ENCODE peak calls at places on chromosomes 12 and 14, in seven cellular contexts. J, C, Z, H, U, O and G are unnamed samples.

GRCh38 chr12:127125607-127126259 is 1141.2 kb upstream of the TMEM132C start:
- DNase-seq in J (no peak), C (no peak), Z (no peak), H (no peak), U (no peak), O (no peak), G (no peak)

GRCh38 chr12:54996235-54996634 is 11.7 kb upstream of the TESPA1 start:
- DNase-seq in J (no peak), C (no peak), Z (no peak), H (no peak), U (no peak), O (no peak), G (no peak)

GRCh38 chr14:95185452-95186392 is 28.4 kb upstream of the DICER1 start:
- DNase-seq in J (peak; percentile 81), C (peak; percentile 68), Z (peak; percentile 68), H (no peak), U (peak; percentile 68), O (no peak), G (no peak)

GRCh38 chr12:4648099-4648498 is 752 bp downstream of the AKAP3 start:
- DNase-seq in J (no peak), C (no peak), Z (no peak), H (no peak), U (no peak), O (no peak), G (no peak)

GRCh38 chr12:109879332-109880048 is 851 bp downstream of the GLTP start:
- DNase-seq in J (no peak), C (no peak), Z (no peak), H (no peak), U (no peak), O (no peak), G (no peak)

GRCh38 chr12:41514050-41514449 is 325.9 kb downstream of the PDZRN4 start:
- DNase-seq in J (no peak), C (no peak), Z (no peak), H (no peak), U (no peak), O (no peak), G (no peak)

GRCh38 chr14:75090353-75090752 is 20.9 kb downstream of the ZC2HC1C start:
- DNase-seq in J (no peak), C (no peak), Z (no peak), H (no peak), U (no peak), O (no peak), G (no peak)

GRCh38 chr12:42446761-42447160 is 120.8 kb downstream of the PPHLN1 start:
- DNase-seq in J (no peak), C (no peak), Z (no peak), H (no peak), U (no peak), O (no peak), G (no peak)

GRCh38 chr14:79036506-79036905 is 866.3 kb downstream of the NRXN3 start:
- DNase-seq in J (no peak), C (no peak), Z (no peak), H (no peak), U (no peak), O (no peak), G (no peak)

GRCh38 chr14:31854508-31855075 is 222.5 kb upstream of the ARHGAP5 start:
- DNase-seq in J (no peak), C (no peak), Z (no peak), H (no peak), U (no peak), O (no peak), G (no peak)

GRCh38 chr12:100566887-100567637 is 6.4 kb upstream of the GAS2L3 start:
- DNase-seq in J (no peak), C (no peak), Z (no peak), H (no peak), U (peak; percentile 37), O (no peak), G (no peak)

GRCh38 chr14:50620341-50620740 is 47.8 kb downstream of the SAV1 start:
- DNase-seq in J (no peak), C (no peak), Z (no peak), H (no peak), U (no peak), O (no peak), G (no peak)

GRCh38 chr12:124761876-124762275 is 101.8 kb downstream of the SCARB1 start:
- DNase-seq in J (no peak), C (no peak), Z (no peak), H (no peak), U (no peak), O (no peak), G (peak; percentile 54)

GRCh38 chr12:69052613-69053408 is 119.8 kb upstream of the CPM start:
- DNase-seq in J (no peak), C (no peak), Z (no peak), H (peak; percentile 40), U (peak; percentile 40), O (peak; percentile 37), G (peak; percentile 35)

GRCh38 chr12:72549184-72549583 is 277.0 kb downstream of the TRHDE start:
- DNase-seq in J (no peak), C (no peak), Z (no peak), H (no peak), U (no peak), O (no peak), G (no peak)

GRCh38 chr14:89625988-89626806 is 209.2 kb upstream of the FOXN3 start:
- DNase-seq in J (no peak), C (no peak), Z (no peak), H (no peak), U (no peak), O (no peak), G (no peak)

GRCh38 chr12:1398673-1399072 is 195.7 kb downstream of the FBXL14 start:
- DNase-seq in J (no peak), C (no peak), Z (no peak), H (no peak), U (no peak), O (no peak), G (no peak)

GRCh38 chr14:36947362-36947761 is 225.0 kb downstream of the SLC25A21 start:
- DNase-seq in J (no peak), C (no peak), Z (no peak), H (no peak), U (no peak), O (no peak), G (no peak)

GRCh38 chr12:2161478-2161877 is 108.7 kb downstream of the CACNA1C start:
- DNase-seq in J (no peak), C (peak; percentile 85), Z (no peak), H (peak; percentile 67), U (no peak), O (no peak), G (no peak)

GRCh38 chr12:53207042-53207441 is at the start of gene ITGB7:
- DNase-seq in J (peak; percentile 90), C (no peak), Z (no peak), H (no peak), U (no peak), O (no peak), G (no peak)

GRCh38 chr14:65101631-65102440 is 481 bp downstream of the MAX start:
- DNase-seq in J (peak; percentile 93), C (peak; percentile 66), Z (peak; percentile 54), H (no peak), U (peak; percentile 33), O (no peak), G (peak; percentile 86)

GRCh38 chr14:23544511-23545447 is 6.8 kb downstream of the ZFHX2 start:
- DNase-seq in J (peak; percentile 69), C (peak; percentile 83), Z (no peak), H (no peak), U (no peak), O (no peak), G (no peak)

GRCh38 chr12:63863658-63864455 is 19.4 kb downstream of the SRGAP1 start:
- DNase-seq in J (no peak), C (no peak), Z (no peak), H (no peak), U (no peak), O (no peak), G (no peak)
- H3K27ac ChIP-seq in J (no peak overlapping the region), C (no peak overlapping the region), Z (no peak overlapping the region), H (no peak overlapping the region), U (no peak overlapping the region), O (no peak overlapping the region), G (peak overlapping the region; percentile 19)

DNA sequence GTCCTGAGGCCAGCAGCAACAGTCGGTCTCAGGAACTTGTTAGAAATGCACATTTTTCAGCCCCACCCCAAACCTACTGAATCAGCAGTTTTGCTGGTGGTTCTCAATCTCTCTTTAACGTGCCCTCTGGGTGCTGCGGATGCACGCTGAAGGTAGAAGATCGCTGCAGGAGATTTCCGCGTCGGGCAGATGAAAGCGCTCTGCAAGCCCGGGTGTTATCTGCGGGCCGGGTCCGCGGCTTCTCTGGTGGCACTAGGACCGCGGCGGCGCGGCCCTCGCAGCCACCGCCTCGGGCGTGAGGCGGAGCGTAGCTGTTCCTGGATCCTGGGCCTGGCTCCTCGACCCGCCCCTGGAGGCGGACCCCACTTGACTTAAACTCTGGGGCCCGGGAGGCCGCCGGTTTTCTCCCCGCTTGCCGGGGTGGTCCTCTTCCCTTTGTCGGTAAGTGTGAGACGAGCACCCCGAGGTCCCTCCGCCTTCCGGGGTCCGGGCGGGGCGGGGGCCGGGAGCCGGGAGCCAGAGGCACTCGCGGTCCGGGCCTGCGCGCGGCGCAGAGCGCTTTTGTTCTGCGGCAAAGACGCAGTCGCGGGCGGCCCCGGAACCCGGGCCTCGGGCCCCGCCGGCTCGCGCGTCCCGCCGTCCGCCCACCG is at the start of gene RESF1:
- DNase-seq in J (peak; percentile 98), C (peak; percentile 91), Z (peak; percentile 94), H (peak; percentile 82), U (peak; percentile 89), O (peak; percentile 75), G (peak; percentile 89)
- H3K4me1 ChIP-seq in J (peaks cover 50% of the 10 kb centered on the region), C (peaks cover 24% of the 10 kb centered on the region), Z (no peaks in the 10 kb centered on the region), H (peaks cover 5% of the 10 kb centered on the region), U (peaks cover 22% of the 10 kb centered on the region), O (peaks cover 3% of the 10 kb centered on the region), G (peaks cover 17% of the 10 kb centered on the region)

GRCh38 chr14:61561657-61562276 is 133.5 kb upstream of the HIF1A start:
- DNase-seq in J (peak; percentile 81), C (peak; percentile 78), Z (peak; percentile 59), H (peak; percentile 79), U (peak; percentile 76), O (no peak), G (peak; percentile 81)
- H3K27ac ChIP-seq in J (peak overlapping the region; percentile 69), C (peak overlapping the region; percentile 83), Z (peak overlapping the region; percentile 39), H (peak overlapping the region; percentile 91), U (peak overlapping the region; percentile 83), O (no peak overlapping the region), G (peak overlapping the region; percentile 89)

GRCh38 chr12:27002141-27002540 is 12.0 kb downstream of the TM7SF3 start:
- DNase-seq in J (no peak), C (no peak), Z (no peak), H (no peak), U (no peak), O (no peak), G (no peak)
- H3K4me1 ChIP-seq in J (peaks cover 10% of the 10 kb centered on the region), C (no peaks in the 10 kb centered on the region), Z (no peaks in the 10 kb centered on the region), H (no peaks in the 10 kb centered on the region), U (no peaks in the 10 kb centered on the region), O (no peaks in the 10 kb centered on the region), G (peaks cover 14% of the 10 kb centered on the region)